ENCODE peak calls at places on chromosomes 2 and 18, in ten cellular contexts. R is A549, N is NT2/D1, S is GM23338, O is heart left ventricle, T is Peyer's patch, C is astrocyte, H is spleen, J is adipocyte, I is sigmoid colon. Y is an unnamed sample.

GRCh38 chr18:72652990-72653593 is 109.0 kb upstream of the CBLN2 start:
- DNase-seq in C (no peak), J (peak; percentile 42), N (peak; percentile 22), I (no peak), R (peak; percentile 43), T (no peak), H (no peak), O (no peak), S (peak; percentile 80), Y (peak; percentile 40)

GRCh38 chr2:152103271-152103670 is 4.4 kb upstream of the CACNB4 start:
- DNase-seq in C (no peak), H (no peak), O (no peak), S (no peak), R (no peak), I (no peak), T (no peak), J (no peak), N (no peak), Y (no peak)

GRCh38 chr2:113910110-113910717 is 20.3 kb downstream of the ACTR3 start:
- DNase-seq in C (peak; percentile 31), I (no peak), N (no peak), J (no peak), H (peak; percentile 19), T (no peak), O (no peak), S (no peak), R (no peak), Y (no peak)

GRCh38 chr18:23311346-23312103 is 141.6 kb upstream of the RIOK3 start:
- DNase-seq in R (no peak), J (peak; percentile 92), C (peak; percentile 98), S (no peak), I (no peak), H (no peak), O (no peak), N (no peak), T (no peak), Y (no peak)

GRCh38 chr2:3465844-3466481 is 53.4 kb downstream of the ADI1 start:
- DNase-seq in N (no peak), H (peak; percentile 53), T (no peak), I (no peak), S (no peak), C (peak; percentile 95), R (peak; percentile 52), O (peak; percentile 41), J (peak; percentile 94), Y (no peak)

GRCh38 chr2:100882645-100883613 is 63.0 kb downstream of the NPAS2 start:
- DNase-seq in O (no peak), T (peak; percentile 69), H (no peak), J (no peak), N (no peak), C (peak; percentile 66), S (no peak), I (no peak), R (peak; percentile 68), Y (no peak)

GRCh38 chr2:132272713-132273112 is 111.0 kb upstream of the ANKRD30BL start:
- DNase-seq in R (no peak), T (no peak), I (no peak), N (no peak), J (no peak), C (no peak), O (no peak), H (no peak), S (no peak), Y (no peak)

GRCh38 chr2:45256867-45257641 is 247.8 kb upstream of the SIX2 start:
- DNase-seq in N (peak; percentile 49), C (no peak), S (peak; percentile 57), T (no peak), R (no peak), J (no peak), O (no peak), I (no peak), H (no peak), Y (no peak)

GRCh38 chr2:151632993-151633592 is 101.2 kb downstream of the NEB start:
- DNase-seq in I (no peak), R (peak; percentile 19), J (peak; percentile 58), O (no peak), H (no peak), T (no peak), S (peak; percentile 65), C (no peak), N (no peak), Y (no peak)

GRCh38 chr2:96353032-96353561 is 17.5 kb downstream of the NCAPH start:
- DNase-seq in C (no peak), H (no peak), O (peak; percentile 83), N (no peak), R (no peak), I (no peak), J (peak; percentile 62), S (no peak), T (no peak), Y (no peak)

GRCh38 chr18:62179213-62179612 is 7.6 kb downstream of the PIGN start:
- DNase-seq in T (no peak), N (no peak), J (no peak), S (no peak), O (no peak), R (no peak), H (no peak), I (no peak), C (no peak), Y (no peak)

GRCh38 chr2:207166039-207166348 is 246 bp upstream of the KLF7 start:
- DNase-seq in S (peak; percentile 99), O (peak; percentile 99), T (peak; percentile 97), H (peak; percentile 98), I (peak; percentile 100), C (peak; percentile 99), J (peak; percentile 100), R (peak; percentile 100), N (peak; percentile 99), Y (peak; percentile 96)

GRCh38 chr2:19125876-19126275 is 232.5 kb downstream of the OSR1 start:
- DNase-seq in S (no peak), I (no peak), T (no peak), H (no peak), J (no peak), C (no peak), O (no peak), R (no peak), N (no peak), Y (no peak)

GRCh38 chr2:196989496-196989895 is 63.0 kb upstream of the PGAP1 start:
- DNase-seq in S (no peak), T (no peak), O (no peak), N (no peak), I (no peak), R (no peak), J (no peak), H (no peak), C (no peak), Y (no peak)

GRCh38 chr2:10441966-10442365 is 6.2 kb downstream of the ODC1 start:
- DNase-seq in J (no peak), S (no peak), T (no peak), R (no peak), H (no peak), O (no peak), N (no peak), I (no peak), C (no peak), Y (no peak)

GRCh38 chr2:207504513-207505171 is 25.1 kb upstream of the CREB1 start:
- DNase-seq in R (no peak), N (no peak), H (no peak), T (no peak), C (peak; percentile 96), O (peak; percentile 62), I (no peak), S (peak; percentile 35), J (peak; percentile 78), Y (no peak)

GRCh38 chr2:151767536-151767935 is 33.3 kb upstream of the NEB start:
- DNase-seq in R (no peak), I (no peak), H (no peak), N (no peak), T (no peak), S (no peak), J (peak; percentile 12), O (no peak), C (no peak), Y (no peak)

GRCh38 chr2:237729681-237730475 is 68.7 kb upstream of the RBM44 start:
- DNase-seq in S (no peak), T (no peak), R (no peak), I (no peak), H (no peak), N (no peak), J (no peak), C (peak; percentile 80), O (no peak), Y (no peak)
- H3K4me1 ChIP-seq in S (peaks cover 67% of the 10 kb centered on the region), T (no peaks in the 10 kb centered on the region), R (peaks cover 82% of the 10 kb centered on the region), I (peaks cover 87% of the 10 kb centered on the region), H (peaks cover 100% of the 10 kb centered on the region), N (peaks cover 14% of the 10 kb centered on the region), J (peaks cover 28% of the 10 kb centered on the region), C (peaks cover 43% of the 10 kb centered on the region), O (peaks cover 94% of the 10 kb centered on the region), Y (peaks cover 55% of the 10 kb centered on the region)

DNA sequence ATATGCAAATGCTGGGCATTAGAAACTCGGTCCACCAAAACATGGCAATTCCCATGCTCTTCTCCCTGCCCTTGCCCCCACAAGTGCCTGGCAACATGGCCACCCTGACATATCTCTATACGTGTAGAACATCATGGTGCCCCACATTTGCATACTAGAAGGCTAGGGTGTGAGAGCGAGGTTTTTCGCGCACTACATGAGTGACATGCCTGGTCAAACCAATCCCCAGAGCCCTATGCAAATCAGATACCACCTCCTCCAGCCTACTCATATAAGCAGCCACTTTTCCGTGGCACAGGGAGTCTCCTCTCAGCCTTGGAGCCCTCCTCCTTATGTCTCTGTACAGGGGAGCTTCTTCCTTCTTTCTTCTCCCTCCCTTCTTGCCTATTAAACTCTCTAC is 296.1 kb upstream of the GULP1 start:
- DNase-seq in I (no peak), J (no peak), C (no peak), T (no peak), O (no peak), H (peak; percentile 42), S (peak; percentile 25), R (no peak), N (no peak), Y (no peak)
- H3K4me1 ChIP-seq in I (no peaks in the 10 kb centered on the region), J (no peaks in the 10 kb centered on the region), C (no peaks in the 10 kb centered on the region), T (no peaks in the 10 kb centered on the region), O (no peaks in the 10 kb centered on the region), H (no peaks in the 10 kb centered on the region), S (peaks cover 58% of the 10 kb centered on the region), R (no peaks in the 10 kb centered on the region), N (peaks cover 9% of the 10 kb centered on the region), Y (no peaks in the 10 kb centered on the region)

GRCh38 chr2:190887089-190887488 is 6.5 kb downstream of the GLS start:
- DNase-seq in R (peak; percentile 31), S (no peak), H (no peak), C (peak; percentile 49), N (no peak), J (peak; percentile 51), I (no peak), O (no peak), T (no peak), Y (no peak)
- H3K4me1 ChIP-seq in R (peaks cover 80% of the 10 kb centered on the region), S (peaks cover 59% of the 10 kb centered on the region), H (peaks cover 99% of the 10 kb centered on the region), C (peaks cover 7% of the 10 kb centered on the region), N (no peaks in the 10 kb centered on the region), J (peaks cover 46% of the 10 kb centered on the region), I (peaks cover 84% of the 10 kb centered on the region), O (peaks cover 70% of the 10 kb centered on the region), T (peaks cover 3% of the 10 kb centered on the region), Y (peaks cover 17% of the 10 kb centered on the region)

DNA sequence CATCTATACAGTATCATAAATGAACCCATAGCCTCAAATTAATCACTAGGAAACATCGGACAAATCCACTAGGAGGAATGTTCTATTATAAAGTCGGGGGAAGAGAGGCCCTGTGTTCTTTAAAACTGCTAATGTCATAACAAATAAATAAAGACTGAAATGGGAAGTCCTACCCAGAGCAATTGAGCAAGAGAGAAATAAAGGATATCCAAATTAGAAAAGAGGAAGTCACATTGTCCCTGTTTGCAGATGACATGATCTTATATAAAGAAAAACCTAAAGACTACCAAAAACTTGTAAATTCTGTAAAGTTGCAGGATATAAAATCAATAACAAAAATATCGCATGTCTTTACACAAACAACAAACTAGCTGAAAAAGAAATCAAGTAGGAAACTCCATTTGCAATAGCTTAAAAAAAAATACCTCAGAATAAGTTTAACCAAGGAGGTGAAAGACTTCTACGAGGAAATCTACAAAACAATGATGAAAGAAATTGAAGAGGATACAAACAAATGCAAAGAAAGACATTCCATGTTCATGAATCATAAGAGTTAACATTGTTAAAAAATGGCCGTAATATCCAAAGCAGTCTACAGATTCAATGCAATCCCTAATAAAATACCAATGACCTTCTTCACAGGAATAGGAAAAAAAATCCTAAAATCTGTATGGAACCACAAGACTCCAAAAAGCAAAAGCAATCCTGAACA is 30.5 kb downstream of the RTN4 start:
- DNase-seq in R (no peak), T (no peak), S (peak; percentile 53), N (no peak), O (no peak), C (no peak), I (no peak), H (no peak), J (no peak), Y (no peak)
- H3K4me1 ChIP-seq in R (peaks cover 44% of the 10 kb centered on the region), T (no peaks in the 10 kb centered on the region), S (peaks cover 50% of the 10 kb centered on the region), N (no peaks in the 10 kb centered on the region), O (peaks cover 16% of the 10 kb centered on the region), C (peaks cover 22% of the 10 kb centered on the region), I (peaks cover 65% of the 10 kb centered on the region), H (peaks cover 98% of the 10 kb centered on the region), J (peaks cover 73% of the 10 kb centered on the region), Y (peaks cover 3% of the 10 kb centered on the region)

Y was measured in mucosa of descending colon.